ENCODE peak calls at places on chromosomes 16 and 17, in four cellular contexts. S is HCT116, T is K562, C is HepG2. B is an unnamed sample.

GRCh38 chr16:89970011-89970410 is 21.5 kb downstream of the DEF8 start:
- DNase-seq in S (no peak), T (no peak), C (no peak), B (no peak)

GRCh38 chr16:75624921-75625334 is 1.8 kb upstream of the ADAT1 start:
- DNase-seq in S (no peak), T (peak; percentile 53), C (peak; percentile 41), B (no peak)

GRCh38 chr17:42526031-42526444 is 10.0 kb upstream of the NAGLU start:
- DNase-seq in S (no peak), T (no peak), C (no peak), B (no peak)

GRCh38 chr17:28811594-28812135 is 30.9 kb downstream of the FAM222B start:
- DNase-seq in S (peak; percentile 15), T (peak; percentile 46), C (peak; percentile 36), B (peak; percentile 18)

GRCh38 chr16:88455610-88456355 is 2.7 kb downstream of the ZFPM1 start:
- DNase-seq in S (peak; percentile 56), T (peak; percentile 64), C (peak; percentile 57), B (no peak)

GRCh38 chr16:85940214-85940613 is 41.3 kb downstream of the IRF8 start:
- DNase-seq in S (no peak), T (no peak), C (peak; percentile 64), B (no peak)

GRCh38 chr17:36980281-36980761 is 31.6 kb downstream of the AATF start:
- DNase-seq in S (no peak), T (no peak), C (no peak), B (no peak)

GRCh38 chr17:36862116-36862920 is 75.0 kb upstream of the LHX1 start:
- DNase-seq in S (no peak), T (peak; percentile 89), C (no peak), B (no peak)

GRCh38 chr16:56732832-56733231 is 2.9 kb downstream of the NUP93 start:
- DNase-seq in S (no peak), T (no peak), C (no peak), B (no peak)

GRCh38 chr17:47192549-47192948 is 3.5 kb upstream of the CDC27 start:
- DNase-seq in S (no peak), T (no peak), C (no peak), B (no peak)

GRCh38 chr17:58576679-58577367 is 62.4 kb upstream of the MTMR4 start:
- DNase-seq in S (no peak), T (peak; percentile 19), C (peak; percentile 51), B (no peak)

GRCh38 chr16:26334218-26335111 is 642.7 kb downstream of the HS3ST4 start:
- DNase-seq in S (no peak), T (no peak), C (peak; percentile 25), B (no peak)

GRCh38 chr17:38705803-38706624 is 941 bp downstream of the MLLT6 start:
- DNase-seq in S (no peak), T (no peak), C (peak; percentile 63), B (no peak)

GRCh38 chr17:19271751-19272357 is 34.7 kb downstream of the EPN2 start:
- DNase-seq in S (no peak), T (no peak), C (no peak), B (no peak)

GRCh38 chr17:28547623-28548416 is 4.6 kb downstream of the UNC119 start:
- DNase-seq in S (peak; percentile 68), T (peak; percentile 76), C (peak; percentile 60), B (peak; percentile 60)

GRCh38 chr17:13001991-13002615 is 15.7 kb downstream of the ELAC2 start:
- DNase-seq in S (no peak), T (no peak), C (no peak), B (no peak)

GRCh38 chr17:17408236-17408794 is 68.5 kb upstream of the MED9 start:
- DNase-seq in S (no peak), T (no peak), C (peak; percentile 70), B (no peak)

GRCh38 chr17:43880420-43880991 is 26.8 kb downstream of the MPP2 start:
- DNase-seq in S (peak; percentile 22), T (peak; percentile 76), C (peak; percentile 61), B (peak; percentile 32)

GRCh38 chr16:28062261-28063046 is 1.1 kb downstream of the GSG1L start:
- DNase-seq in S (no peak), T (no peak), C (no peak), B (no peak)

GRCh38 chr16:35687781-35688180 is 2228.4 kb downstream of the TP53TG3F start:
- DNase-seq in S (no peak), T (no peak), C (no peak), B (no peak)

GRCh38 chr16:48720266-48720665 is 110.3 kb upstream of the N4BP1 start:
- DNase-seq in S (no peak), T (no peak), C (peak; percentile 15), B (no peak)

GRCh38 chr17:67636841-67637240 is 80.9 kb upstream of the NOL11 start:
- DNase-seq in S (no peak), T (no peak), C (no peak), B (no peak)

GRCh38 chr17:33523577-33523981 is 230.5 kb upstream of the ASIC2 start:
- DNase-seq in S (no peak), T (no peak), C (no peak), B (no peak)

GRCh38 chr17:19454074-19454473 is 43.0 kb downstream of the RNF112 start:
- DNase-seq in S (no peak), T (no peak), C (no peak), B (no peak)

GRCh38 chr16:46948548-46949166 is 24.8 kb downstream of the DNAJA2 start:
- DNase-seq in S (no peak), T (no peak), C (peak; percentile 87), B (no peak)

GRCh38 chr17:78804777-78805176 is 22.7 kb upstream of the CYTH1 start:
- DNase-seq in S (no peak), T (no peak), C (no peak), B (no peak)

GRCh38 chr17:16931318-16932060 is 40.4 kb downstream of the TNFRSF13B start:
- DNase-seq in S (no peak), T (no peak), C (no peak), B (no peak)

GRCh38 chr16:54503436-54503835 is 216.8 kb upstream of the IRX3 start:
- DNase-seq in S (no peak), T (no peak), C (no peak), B (no peak)

GRCh38 chr17:80761421-80761871 is 216.8 kb downstream of the RPTOR start:
- DNase-seq in S (peak; percentile 72), T (no peak), C (no peak), B (no peak)

GRCh38 chr17:77148109-77148958 is 7.6 kb downstream of the SEC14L1 start:
- DNase-seq in S (no peak), T (no peak), C (peak; percentile 54), B (no peak)

GRCh38 chr16:85042126-85042525 is 14.5 kb downstream of the KIAA0513 start:
- DNase-seq in S (no peak), T (no peak), C (no peak), B (no peak)

GRCh38 chr17:16818821-16819683 is 129.0 kb downstream of the CCDC144A start:
- DNase-seq in S (no peak), T (peak; percentile 24), C (no peak), B (no peak)

GRCh38 chr17:36008998-36009665 is 7.8 kb upstream of the CCL15 start:
- DNase-seq in S (no peak), T (peak; percentile 77), C (peak; percentile 48), B (no peak)

GRCh38 chr17:66652840-66653507 is 181.9 kb upstream of the CACNG5 start:
- DNase-seq in S (no peak), T (no peak), C (no peak), B (no peak)

GRCh38 chr17:39863918-39864746 is at the start of gene IKZF3:
- DNase-seq in S (no peak), T (peak; percentile 67), C (peak; percentile 46), B (no peak)

GRCh38 chr16:2963611-2964415 is at the start of gene KREMEN2:
- DNase-seq in S (peak; percentile 74), T (peak; percentile 88), C (peak; percentile 56), B (no peak)

GRCh38 chr16:19348578-19349315 is 63.2 kb downstream of the CLEC19A start:
- DNase-seq in S (no peak), T (no peak), C (no peak), B (no peak)

GRCh38 chr17:61594294-61594825 is 3.3 kb upstream of the NACA2 start:
- DNase-seq in S (no peak), T (no peak), C (no peak), B (no peak)
- TF ChIP-seq TCF7L2 in S (no peak), T (no peak), C (no peak), B (no peak)

GRCh38 chr17:61580502-61580901 is 10.5 kb downstream of the NACA2 start:
- DNase-seq in S (no peak), T (no peak), C (no peak), B (no peak)

GRCh38 chr17:61581611-61582349 is 9.2 kb downstream of the NACA2 start:
- DNase-seq in S (no peak), T (no peak), C (peak; percentile 73), B (no peak)

GRCh38 chr17:61578645-61579044 is 12.4 kb downstream of the NACA2 start:
- DNase-seq in S (no peak), T (no peak), C (no peak), B (no peak)

GRCh38 chr17:61579382-61579781 is 11.6 kb downstream of the NACA2 start:
- DNase-seq in S (no peak), T (no peak), C (no peak), B (no peak)

GRCh38 chr17:61579961-61580360 is 11.1 kb downstream of the NACA2 start:
- DNase-seq in S (no peak), T (no peak), C (peak; percentile 57), B (no peak)
- TF ChIP-seq REST in S (no peak), T (no peak), C (no peak), B (no peak)

GRCh38 chr17:82922646-82923045 is 82.8 kb upstream of the ZNF750 start:
- DNase-seq in S (no peak), T (no peak), C (no peak), B (no peak)
- TF ChIP-seq TCF7L2 in S (no peak), T (no peak), C (no peak), B (no peak)

DNA sequence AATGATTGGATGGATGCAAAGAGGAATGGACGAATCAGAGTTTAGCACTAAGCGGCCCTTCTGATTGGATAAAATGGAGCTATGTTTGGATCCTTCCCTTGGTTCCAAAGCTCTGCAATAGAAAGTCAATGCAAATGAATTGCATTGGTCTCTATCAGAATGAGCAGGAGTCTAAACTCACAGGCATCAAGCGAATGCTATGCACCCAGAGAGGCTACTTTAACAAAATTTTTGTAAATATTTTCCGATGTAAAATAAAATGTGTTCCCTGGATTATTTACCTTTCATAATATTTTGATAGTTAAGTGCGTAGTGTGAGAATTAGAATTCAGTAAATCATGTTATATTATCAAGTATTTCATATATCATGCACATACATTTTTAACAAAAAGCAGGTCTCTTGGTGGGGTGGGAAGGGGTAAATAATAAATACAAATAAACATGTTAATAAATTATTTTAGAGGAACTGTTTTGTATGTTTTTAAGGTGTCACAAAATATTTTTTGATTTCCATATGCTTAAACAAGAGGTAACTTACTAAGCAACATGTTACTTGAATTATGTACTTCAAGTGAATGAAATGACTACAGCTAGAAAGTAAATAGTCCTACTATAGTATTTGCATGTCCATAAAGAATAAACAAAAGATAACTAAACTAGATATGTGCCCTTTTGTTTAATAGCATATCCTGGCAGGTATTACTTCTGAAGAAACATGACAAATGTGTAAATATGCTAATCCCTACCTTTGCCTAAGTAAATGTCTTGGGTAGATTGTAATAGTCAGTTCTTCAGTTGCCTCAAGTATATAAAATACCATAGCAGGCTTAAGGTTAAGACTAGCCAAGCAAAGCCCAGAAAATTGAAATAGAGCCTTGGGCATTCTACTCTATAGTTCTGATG is 4.4 kb upstream of the UNK start:
- DNase-seq in S (no peak), T (no peak), C (no peak), B (no peak)
- TF ChIP-seq REST in S (no peak), T (no peak), C (no peak), B (no peak)